ENCODE peak calls at places on chromosomes 11 and 22, in ten cellular contexts. I, B, R, Z, E, K, T, S, P and J are unnamed samples.

GRCh38 chr11:128330203-128330602 is 257.2 kb downstream of the ETS1 start:
- DNase-seq in R (no peak), T (no peak), K (no peak), P (no peak), Z (no peak), E (no peak), S (no peak), I (no peak), B (no peak), J (no peak)

GRCh38 chr11:119671561-119672015 is 57.4 kb downstream of the NECTIN1 start:
- DNase-seq in I (no peak), B (no peak), T (no peak), K (no peak), Z (no peak), R (no peak), P (no peak), E (peak), S (peak), J (no peak)

GRCh38 chr11:114846040-114846791 is 167.9 kb downstream of the NXPE2 start:
- DNase-seq in R (no peak), K (no peak), E (no peak), B (no peak), I (no peak), S (no peak), T (no peak), Z (peak), P (no peak), J (peak)

GRCh38 chr11:66467034-66467659 is 442 bp downstream of the PELI3 start:
- DNase-seq in T (no peak), K (peak), I (no peak), Z (no peak), P (peak), B (no peak), R (no peak), S (no peak), E (peak), J (peak)

GRCh38 chr11:72924568-72925190 is 110.5 kb downstream of the ATG16L2 start:
- DNase-seq in P (peak), B (no peak), R (no peak), Z (peak), S (no peak), E (peak), T (no peak), K (no peak), I (no peak), J (no peak)

GRCh38 chr11:65849366-65849765 is 8.6 kb downstream of the CFL1 start:
- DNase-seq in Z (no peak), B (no peak), P (no peak), S (no peak), E (no peak), K (peak), T (no peak), R (no peak), I (no peak), J (no peak)

GRCh38 chr22:43293661-43294392 is 49.3 kb downstream of the SCUBE1 start:
- DNase-seq in P (peak), B (no peak), T (no peak), R (no peak), E (peak), Z (no peak), I (no peak), K (no peak), S (peak), J (peak)

GRCh38 chr22:43136255-43136654 is 6.9 kb downstream of the MCAT start:
- DNase-seq in B (peak), T (no peak), Z (peak), I (peak), S (no peak), K (peak), R (peak), E (peak), P (peak), J (no peak)

GRCh38 chr11:116650052-116650451 is 122.7 kb downstream of the BUD13 start:
- DNase-seq in T (no peak), S (no peak), B (no peak), K (no peak), Z (no peak), I (no peak), E (no peak), P (no peak), R (no peak), J (no peak)

GRCh38 chr11:21814169-21814568 is 378.7 kb upstream of the ANO5 start:
- DNase-seq in R (no peak), S (no peak), B (no peak), I (no peak), T (no peak), Z (peak), P (no peak), K (no peak), E (no peak), J (peak)

GRCh38 chr22:17883356-17883755 is 109.1 kb upstream of the BID start:
- DNase-seq in I (no peak), Z (no peak), T (no peak), K (no peak), E (no peak), R (no peak), P (no peak), S (no peak), B (no peak), J (no peak)

GRCh38 chr11:70448983-70449567 is 50.7 kb downstream of the CTTN start:
- DNase-seq in S (no peak), E (no peak), I (no peak), K (peak), R (no peak), T (no peak), P (peak), B (no peak), Z (no peak), J (no peak)

GRCh38 chr11:8289426-8290047 is 25.9 kb upstream of the LMO1 start:
- DNase-seq in T (no peak), S (no peak), B (no peak), K (no peak), E (no peak), I (no peak), Z (no peak), R (no peak), P (no peak), J (no peak)

GRCh38 chr11:44607987-44608386 is 42.5 kb downstream of the CD82 start:
- DNase-seq in S (no peak), Z (no peak), P (no peak), R (no peak), E (peak), T (no peak), B (no peak), I (no peak), K (no peak), J (peak)

GRCh38 chr22:27952779-27953178 is 33.7 kb upstream of the PITPNB start:
- DNase-seq in E (no peak), Z (no peak), K (no peak), P (no peak), B (no peak), T (no peak), S (no peak), R (no peak), I (no peak), J (no peak)

GRCh38 chr22:46055176-46055850 is 78.4 kb upstream of the WNT7B start:
- DNase-seq in B (no peak), T (no peak), P (no peak), K (no peak), I (peak), S (no peak), R (no peak), Z (no peak), E (no peak), J (no peak)

GRCh38 chr22:39244496-39245129 is at the start of gene PDGFB:
- DNase-seq in S (no peak), T (no peak), B (no peak), I (no peak), E (no peak), Z (peak), R (no peak), P (no peak), K (peak), J (peak)

GRCh38 chr11:107177106-107177477 is 158.8 kb upstream of the GUCY1A2 start:
- DNase-seq in Z (no peak), B (no peak), E (no peak), I (no peak), P (no peak), T (no peak), K (no peak), R (no peak), S (no peak), J (no peak)

GRCh38 chr22:38655532-38656255 is 498 bp downstream of the FAM227A start:
- DNase-seq in Z (no peak), R (no peak), I (no peak), T (no peak), E (peak), S (no peak), K (no peak), B (no peak), P (no peak), J (no peak)

GRCh38 chr22:20781272-20781990 is 7.5 kb downstream of the SERPIND1 start:
- DNase-seq in I (peak), S (no peak), P (no peak), T (no peak), K (no peak), E (peak), R (no peak), Z (no peak), B (no peak), J (no peak)

GRCh38 chr22:36221799-36222751 is 17.3 kb downstream of the APOL2 start:
- DNase-seq in K (peak), P (peak), S (no peak), R (peak), T (peak), I (peak), B (peak), Z (peak), E (no peak), J (peak)

GRCh38 chr11:5380740-5381342 is 2.8 kb upstream of the OR51M1 start:
- DNase-seq in T (no peak), E (peak), I (peak), B (no peak), R (no peak), S (peak), K (peak), P (peak), Z (peak), J (peak)

GRCh38 chr11:40885257-40885947 is 574.0 kb downstream of the LRRC4C start:
- DNase-seq in Z (no peak), B (no peak), S (no peak), E (no peak), R (no peak), P (no peak), I (no peak), T (no peak), K (no peak), J (peak)

GRCh38 chr11:65430406-65431217 is 8.0 kb downstream of the NEAT1 start:
- DNase-seq in R (no peak), T (no peak), P (no peak), I (no peak), E (peak), Z (no peak), S (no peak), K (no peak), B (no peak), J (no peak)

GRCh38 chr11:10808553-10809372 is at the start of gene EIF4G2:
- DNase-seq in Z (peak), T (peak), K (peak), E (peak), I (peak), R (peak), P (peak), B (peak), S (peak), J (peak)

GRCh38 chr22:37843746-37844089 is 416 bp downstream of the ANKRD54 start:
- DNase-seq in K (peak), B (peak), S (no peak), R (peak), P (no peak), I (peak), Z (no peak), T (no peak), E (peak), J (peak)

GRCh38 chr11:78244080-78244479 is 55.4 kb downstream of the USP35 start:
- DNase-seq in I (no peak), Z (no peak), P (no peak), R (no peak), S (no peak), T (no peak), B (no peak), E (no peak), K (no peak), J (no peak)

GRCh38 chr22:41517172-41518047 is 26.9 kb downstream of the POLR3H start:
- DNase-seq in R (no peak), E (peak), B (peak), Z (peak), S (no peak), I (peak), P (peak), K (peak), T (no peak), J (peak)

GRCh38 chr11:23336961-23337360 is 476.7 kb upstream of the CCDC179 start:
- DNase-seq in P (no peak), B (no peak), T (no peak), I (no peak), Z (no peak), E (peak), R (no peak), S (no peak), K (no peak), J (no peak)

GRCh38 chr11:1285876-1286275 is 23.6 kb downstream of the TOLLIP start:
- DNase-seq in P (no peak), E (no peak), B (no peak), T (no peak), I (no peak), S (no peak), Z (peak), K (no peak), R (no peak), J (no peak)

GRCh38 chr11:69101792-69102152 is 53.0 kb downstream of the TPCN2 start:
- DNase-seq in Z (no peak), B (no peak), I (no peak), K (no peak), P (no peak), E (no peak), T (no peak), S (no peak), R (no peak), J (no peak)

GRCh38 chr11:86248609-86249008 is 4.1 kb downstream of the EED start:
- DNase-seq in B (no peak), T (no peak), R (no peak), E (no peak), K (peak), P (no peak), Z (no peak), I (peak), S (no peak), J (no peak)

GRCh38 chr22:19107730-19108074 is 14.5 kb downstream of the DGCR2 start:
- DNase-seq in S (no peak), K (no peak), I (no peak), P (no peak), E (no peak), Z (no peak), B (no peak), T (no peak), R (no peak), J (no peak)

GRCh38 chr11:47187723-47188122 is 1.5 kb upstream of the PACSIN3 start:
- DNase-seq in P (no peak), R (no peak), B (no peak), I (no peak), Z (no peak), E (no peak), T (no peak), K (no peak), S (no peak), J (no peak)

GRCh38 chr11:20397281-20397680 is 9.8 kb downstream of the PRMT3 start:
- DNase-seq in B (no peak), I (no peak), R (no peak), E (peak), S (peak), T (no peak), K (peak), Z (peak), P (peak), J (peak)